ENCODE peak calls at places on chromosomes 12 and 14, in six cellular contexts. A is prostate gland, P is endothelial cell, J is tibial nerve, E is GM13977, K is left ventricle myocardium inferior. H is an unnamed sample.

GRCh38 chr14:61111145-61112130 is 130.4 kb downstream of the SLC38A6 start:
- DNase-seq in A (no peak), P (no peak), J (no peak), E (no peak), K (no peak), H (no peak)

GRCh38 chr14:58560208-58560607 is 77.6 kb upstream of the DACT1 start:
- DNase-seq in A (no peak), P (no peak), J (no peak), E (no peak), K (no peak), H (no peak)

GRCh38 chr14:91202234-91202974 is 42.1 kb downstream of the GPR68 start:
- DNase-seq in A (peak; percentile 35), P (peak; percentile 60), J (no peak), E (no peak), K (peak; percentile 45), H (no peak)

GRCh38 chr12:29743072-29743471 is 40.7 kb downstream of the TMTC1 start:
- DNase-seq in A (no peak), P (no peak), J (no peak), E (no peak), K (no peak), H (no peak)

GRCh38 chr14:93787465-93788306 is 599 bp downstream of the PRIMA1 start:
- DNase-seq in A (no peak), P (peak; percentile 22), J (no peak), E (no peak), K (no peak), H (no peak)

GRCh38 chr12:80509781-80510556 is 65.9 kb downstream of the PTPRQ start:
- DNase-seq in A (no peak), P (no peak), J (no peak), E (no peak), K (no peak), H (no peak)

GRCh38 chr14:101508948-101509729 is 52.2 kb upstream of the DIO3 start:
- DNase-seq in A (no peak), P (no peak), J (no peak), E (no peak), K (peak; percentile 5), H (no peak)

GRCh38 chr12:39905152-39905551 is 200.7 kb downstream of the SLC2A13 start:
- DNase-seq in A (peak; percentile 78), P (no peak), J (peak; percentile 63), E (no peak), K (peak; percentile 56), H (no peak)

GRCh38 chr14:97916100-97916499 is 1118.9 kb downstream of the VRK1 start:
- DNase-seq in A (no peak), P (no peak), J (no peak), E (no peak), K (no peak), H (no peak)

GRCh38 chr14:83520837-83521236 is 1987.2 kb upstream of the SEL1L start:
- DNase-seq in A (no peak), P (no peak), J (no peak), E (no peak), K (no peak), H (no peak)

GRCh38 chr12:105978686-105979085 is 160.1 kb downstream of the NUAK1 start:
- DNase-seq in A (no peak), P (no peak), J (no peak), E (no peak), K (no peak), H (no peak)

GRCh38 chr12:78853231-78853630 is 11.3 kb upstream of the SYT1 start:
- DNase-seq in A (no peak), P (no peak), J (no peak), E (no peak), K (no peak), H (no peak)

GRCh38 chr12:5442251-5443006 is 10.5 kb downstream of the NTF3 start:
- DNase-seq in A (peak; percentile 55), P (no peak), J (no peak), E (no peak), K (no peak), H (no peak)
- TF ChIP-seq CTCF in A (peak; percentile 80), P (no peak), J (peak; percentile 38), E (peak; percentile 41), K (peak; percentile 84), H (peak; percentile 78)

DNA sequence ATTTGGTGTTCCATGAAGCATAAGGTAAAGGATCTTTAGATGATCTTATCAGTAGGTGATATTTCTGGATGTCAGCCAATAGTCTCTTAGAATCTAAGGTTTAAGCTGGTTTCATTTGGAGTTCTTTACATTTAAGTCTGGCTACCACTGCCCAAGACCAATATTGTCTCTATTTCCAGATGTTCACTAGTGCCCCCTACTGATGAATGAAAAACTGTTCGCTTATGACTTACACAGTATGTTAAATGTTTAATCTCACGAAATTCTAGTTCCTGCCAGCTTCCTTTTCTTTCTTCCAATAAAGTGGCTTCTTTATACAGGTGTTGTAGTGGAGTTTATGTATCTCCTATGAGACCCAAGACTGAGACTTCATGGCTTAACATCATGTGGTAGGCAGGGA is 31.8 kb upstream of the MIS18BP1 start:
- DNase-seq in A (no peak), P (no peak), J (no peak), E (no peak), K (no peak), H (no peak)
- TF ChIP-seq CTCF in A (no peak), P (peak; percentile 42), J (no peak), E (no peak), K (no peak), H (peak; percentile 10)

GRCh38 chr12:43912851-43913250 is 77.0 kb downstream of the TMEM117 start:
- DNase-seq in A (no peak), P (no peak), J (no peak), E (no peak), K (no peak), H (no peak)

GRCh38 chr12:43914391-43914790 is 78.5 kb downstream of the TMEM117 start:
- DNase-seq in A (no peak), P (no peak), J (no peak), E (no peak), K (no peak), H (no peak)

GRCh38 chr12:43917896-43918295 is 82.0 kb downstream of the TMEM117 start:
- DNase-seq in A (no peak), P (no peak), J (no peak), E (no peak), K (no peak), H (no peak)

DNA sequence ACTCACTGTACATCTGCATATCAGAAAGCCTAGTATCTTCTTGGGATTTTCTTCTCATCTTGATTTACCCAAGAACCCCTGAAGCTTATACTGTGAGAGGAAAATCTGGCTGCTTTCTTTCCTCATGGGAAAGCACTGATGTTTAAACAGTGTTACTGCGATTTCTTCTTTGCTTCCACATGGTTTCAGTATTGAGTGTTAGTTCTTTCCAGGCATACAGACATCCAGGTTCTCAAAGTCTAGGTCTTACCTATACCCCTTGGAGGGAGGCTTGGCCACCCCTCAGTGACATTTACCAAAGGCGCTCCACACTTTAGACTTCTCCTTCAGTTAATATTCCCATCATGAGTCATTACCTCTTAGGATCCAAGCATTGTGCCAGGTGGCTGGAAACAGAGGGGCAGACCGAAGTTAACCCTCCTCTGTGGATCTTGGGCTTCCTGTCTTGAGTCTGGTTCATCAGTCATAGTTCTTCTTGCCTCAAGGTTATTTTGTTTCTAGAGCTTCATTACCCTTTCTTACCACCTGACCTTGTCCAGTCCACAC is 79.1 kb downstream of the TMEM117 start:
- DNase-seq in A (no peak), P (no peak), J (no peak), E (peak; percentile 13), K (no peak), H (no peak)
- TF ChIP-seq CTCF in A (no peak), P (no peak), J (no peak), E (peak; percentile 37), K (peak; percentile 48), H (peak; percentile 27)

GRCh38 chr14:59852350-59852749 is 18.2 kb downstream of the RTN1 start:
- DNase-seq in A (no peak), P (no peak), J (no peak), E (no peak), K (no peak), H (no peak)
- TF ChIP-seq CTCF in A (no peak), P (no peak), J (no peak), E (no peak), K (no peak), H (no peak)

GRCh38 chr12:4143909-4144308 is 129.7 kb upstream of the CCND2 start:
- DNase-seq in A (no peak), P (no peak), J (no peak), E (no peak), K (no peak), H (no peak)
- TF ChIP-seq CTCF in A (no peak), P (no peak), J (no peak), E (peak; percentile 18), K (no peak), H (no peak)

GRCh38 chr12:14314801-14315200 is 50.7 kb upstream of the ATF7IP start:
- DNase-seq in A (no peak), P (no peak), J (peak; percentile 5), E (no peak), K (no peak), H (no peak)

GRCh38 chr12:14313379-14313778 is 52.1 kb upstream of the ATF7IP start:
- DNase-seq in A (no peak), P (no peak), J (no peak), E (no peak), K (no peak), H (no peak)

GRCh38 chr12:14308516-14308915 is 57.0 kb upstream of the ATF7IP start:
- DNase-seq in A (no peak), P (no peak), J (no peak), E (no peak), K (no peak), H (no peak)

GRCh38 chr12:14307004-14307403 is 58.5 kb upstream of the ATF7IP start:
- DNase-seq in A (no peak), P (no peak), J (no peak), E (no peak), K (no peak), H (no peak)

DNA sequence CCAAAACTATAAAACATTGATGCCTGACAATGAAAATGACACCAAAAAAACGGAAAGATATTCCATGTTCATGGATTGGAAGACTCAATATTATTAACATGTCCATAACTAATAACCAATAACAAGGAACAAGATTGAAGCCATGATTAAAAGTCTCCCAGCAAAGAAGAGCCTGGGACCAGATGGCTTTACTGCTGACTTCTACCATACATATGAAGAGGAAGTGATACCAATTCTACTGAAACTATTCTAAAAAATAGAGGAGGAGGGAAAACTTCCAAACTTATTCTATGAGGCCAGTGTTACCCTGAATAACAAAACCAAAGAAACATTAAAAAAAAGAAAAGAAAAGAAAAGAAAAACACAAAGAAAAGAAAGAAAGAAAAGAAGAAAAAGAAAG is 54.6 kb upstream of the ATF7IP start:
- DNase-seq in A (no peak), P (no peak), J (no peak), E (no peak), K (no peak), H (no peak)
- TF ChIP-seq CTCF in A (no peak), P (no peak), J (no peak), E (no peak), K (no peak), H (no peak)

H was measured in D721Med.